ENCODE peak calls at places on chromosome 21, in ten cellular contexts. V is IMR-90, O is body of pancreas, H is esophagus squamous epithelium, P is A549, C is H1, W is transverse colon, I is stomach, T is HCT116, N is breast epithelium. G is an unnamed sample.

GRCh38 chr21:21232320-21232719 is 234.1 kb downstream of the NCAM2 start:
- DNase-seq in V (peak; percentile 71), O (no peak), H (no peak), P (no peak), C (no peak), W (peak; percentile 7), I (no peak), T (no peak), N (no peak), G (no peak)

GRCh38 chr21:32803651-32804050 is 32.1 kb upstream of the PAXBP1 start:
- DNase-seq in V (peak; percentile 30), O (no peak), H (no peak), P (no peak), C (no peak), W (no peak), I (no peak), T (no peak), N (no peak), G (no peak)

GRCh38 chr21:44880762-44881585 is 7.5 kb upstream of the PTTG1IP start:
- DNase-seq in V (peak; percentile 71), O (no peak), H (no peak), P (no peak), C (no peak), W (no peak), I (no peak), T (no peak), N (no peak), G (no peak)

GRCh38 chr21:27480841-27481261 is 514.0 kb upstream of the ADAMTS5 start:
- DNase-seq in V (peak; percentile 64), O (no peak), H (no peak), P (no peak), C (no peak), W (no peak), I (no peak), T (no peak), N (peak; percentile 32), G (no peak)

GRCh38 chr21:25005388-25005787 is 601.9 kb downstream of the MRPL39 start:
- DNase-seq in V (peak; percentile 12), O (no peak), H (no peak), P (no peak), C (no peak), W (no peak), I (no peak), T (no peak), N (no peak), G (no peak)

GRCh38 chr21:16535100-16535418 is 805.3 kb downstream of the USP25 start:
- DNase-seq in V (peak; percentile 55), O (peak; percentile 76), H (no peak), P (peak; percentile 82), C (no peak), W (peak; percentile 30), I (peak; percentile 30), T (no peak), N (peak; percentile 82), G (peak; percentile 54)

GRCh38 chr21:33940846-33941245 is 25.2 kb upstream of the ATP5PO start:
- DNase-seq in V (peak; percentile 48), O (no peak), H (no peak), P (no peak), C (peak; percentile 29), W (no peak), I (no peak), T (no peak), N (no peak), G (no peak)

GRCh38 chr21:45018131-45019075 is 56.0 kb upstream of the ADARB1 start:
- DNase-seq in V (no peak), O (no peak), H (no peak), P (no peak), C (no peak), W (peak; percentile 9), I (no peak), T (no peak), N (no peak), G (no peak)

GRCh38 chr21:44778499-44778911 is 23.1 kb downstream of the UBE2G2 start:
- DNase-seq in V (no peak), O (no peak), H (no peak), P (no peak), C (no peak), W (no peak), I (no peak), T (peak; percentile 64), N (no peak), G (no peak)

GRCh38 chr21:26110703-26111102 is 59.9 kb downstream of the APP start:
- DNase-seq in V (no peak), O (no peak), H (no peak), P (no peak), C (no peak), W (no peak), I (no peak), T (no peak), N (no peak), G (no peak)

GRCh38 chr21:45258476-45258875 is 29.2 kb downstream of the POFUT2 start:
- DNase-seq in V (no peak), O (no peak), H (no peak), P (no peak), C (peak; percentile 41), W (no peak), I (peak; percentile 24), T (no peak), N (peak; percentile 11), G (no peak)

GRCh38 chr21:37563641-37564340 is 197.2 kb downstream of the DYRK1A start:
- DNase-seq in V (peak; percentile 92), O (peak; percentile 94), H (peak; percentile 54), P (peak; percentile 93), C (peak; percentile 87), W (peak; percentile 94), I (peak; percentile 95), T (peak; percentile 79), N (peak; percentile 89), G (peak; percentile 93)

GRCh38 chr21:37562920-37563640 is 196.5 kb downstream of the DYRK1A start:
- DNase-seq in V (no peak), O (peak; percentile 53), H (no peak), P (no peak), C (no peak), W (peak; percentile 41), I (no peak), T (no peak), N (no peak), G (peak; percentile 25)

GRCh38 chr21:37565530-37566223 is 199.1 kb downstream of the DYRK1A start:
- DNase-seq in V (peak; percentile 37), O (no peak), H (no peak), P (peak; percentile 33), C (peak; percentile 23), W (no peak), I (no peak), T (no peak), N (no peak), G (no peak)

GRCh38 chr21:37564924-37565529 is 198.5 kb downstream of the DYRK1A start:
- DNase-seq in V (peak; percentile 15), O (no peak), H (no peak), P (peak; percentile 58), C (peak; percentile 56), W (no peak), I (no peak), T (no peak), N (no peak), G (no peak)

GRCh38 chr21:37564341-37564923 is 197.9 kb downstream of the DYRK1A start:
- DNase-seq in V (peak; percentile 100), O (peak; percentile 70), H (peak; percentile 60), P (peak; percentile 96), C (peak; percentile 68), W (peak; percentile 73), I (peak; percentile 77), T (peak; percentile 98), N (peak; percentile 81), G (peak; percentile 75)
- TF ChIP-seq POLR2A in V (no peak), O (no peak), H (no peak), P (no peak), C (no peak), W (no peak), I (no peak), T (peak; percentile 36), N (no peak), G (peak; percentile 6)

DNA sequence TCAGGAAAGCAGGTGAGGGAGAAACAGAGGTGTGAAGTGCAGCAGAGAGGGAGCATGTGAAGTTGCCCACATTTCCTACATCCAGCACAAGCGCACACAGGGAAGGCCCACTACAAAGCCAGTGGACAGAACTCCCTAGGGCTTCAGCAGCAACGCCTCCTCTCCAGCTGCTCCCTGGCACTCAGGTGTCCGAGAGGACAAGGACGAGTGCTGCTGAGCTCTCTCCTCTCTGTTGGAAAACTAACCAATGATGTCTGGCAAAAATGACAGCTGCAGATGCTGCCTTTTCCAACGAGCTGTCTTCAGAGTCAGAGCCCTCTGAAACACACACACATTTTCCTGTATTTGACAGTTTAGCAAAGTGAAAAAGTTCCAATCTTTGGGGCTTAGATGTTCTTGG is 86.8 kb downstream of the HSF2BP start:
- DNase-seq in V (no peak), O (no peak), H (no peak), P (no peak), C (no peak), W (no peak), I (no peak), T (no peak), N (no peak), G (no peak)
- H3K27ac ChIP-seq in V (no peak overlapping the region), O (no peak overlapping the region), H (no peak overlapping the region), P (peak overlapping the region; percentile 70), C (no peak overlapping the region), W (no peak overlapping the region), I (no peak overlapping the region), T (no peak overlapping the region), N (no peak overlapping the region), G (no peak overlapping the region)

GRCh38 chr21:31343030-31343510 is 991 bp downstream of the TIAM1 start:
- DNase-seq in V (no peak), O (no peak), H (no peak), P (no peak), C (no peak), W (no peak), I (no peak), T (no peak), N (no peak), G (no peak)

GRCh38 chr21:31340942-31341487 is 3.0 kb downstream of the TIAM1 start:
- DNase-seq in V (no peak), O (no peak), H (no peak), P (no peak), C (no peak), W (no peak), I (no peak), T (no peak), N (no peak), G (no peak)

GRCh38 chr21:31342328-31342727 is 1.7 kb downstream of the TIAM1 start:
- DNase-seq in V (no peak), O (no peak), H (no peak), P (no peak), C (no peak), W (no peak), I (no peak), T (no peak), N (no peak), G (no peak)

GRCh38 chr21:31346256-31346821 is 2.3 kb upstream of the TIAM1 start:
- DNase-seq in V (no peak), O (no peak), H (no peak), P (no peak), C (no peak), W (no peak), I (no peak), T (no peak), N (no peak), G (no peak)

GRCh38 chr21:31343680-31344480 is at the start of gene TIAM1:
- DNase-seq in V (peak; percentile 66), O (no peak), H (no peak), P (peak; percentile 4), C (peak; percentile 70), W (peak; percentile 36), I (peak; percentile 43), T (no peak), N (peak; percentile 30), G (peak; percentile 33)
- H3K4me3 ChIP-seq in V (peak within 1 kb of the TSS; percentile 54), O (no peak within 1 kb of the TSS), H (peak within 1 kb of the TSS; percentile 51), P (no peak within 1 kb of the TSS), C (peak within 1 kb of the TSS; percentile 68), W (no peak within 1 kb of the TSS), I (peak within 1 kb of the TSS; percentile 35), T (peak within 1 kb of the TSS; percentile 31), N (peak within 1 kb of the TSS; percentile 49), G (peak within 1 kb of the TSS; percentile 17)

GRCh38 chr21:37367758-37368535 is 1.4 kb downstream of the DYRK1A start:
- DNase-seq in V (peak; percentile 35), O (peak; percentile 40), H (no peak), P (no peak), C (peak; percentile 61), W (peak; percentile 38), I (peak; percentile 44), T (no peak), N (no peak), G (peak; percentile 12)
- TF ChIP-seq POLR2A in V (peak; percentile 57), O (no peak), H (no peak), P (no peak), C (peak; percentile 24), W (no peak), I (no peak), T (no peak), N (no peak), G (peak; percentile 46)